ENCODE peak calls at places on chromosomes 13 and 19, in seven cellular contexts. O, H, L, R, Y, S and V are unnamed samples.

GRCh38 chr13:51453959-51454703 is 1.3 kb upstream of the INTS6 start:
- DNase-seq in O (peak; percentile 9), Y (no peak), S (peak; percentile 30), L (peak; percentile 33), H (no peak), R (no peak), V (no peak)

GRCh38 chr19:35717665-35718344 is at the start of gene KMT2B:
- DNase-seq in Y (no peak), R (no peak), H (no peak), O (no peak), L (no peak), S (peak; percentile 97), V (no peak)

GRCh38 chr13:110173247-110173818 is 133.6 kb downstream of the COL4A1 start:
- DNase-seq in H (no peak), O (no peak), Y (no peak), S (peak; percentile 19), R (no peak), L (no peak), V (no peak)

GRCh38 chr13:27659466-27659865 is 37.8 kb downstream of the POLR1D start:
- DNase-seq in R (no peak), Y (no peak), L (no peak), O (no peak), H (no peak), S (no peak), V (no peak)

GRCh38 chr13:28719227-28719562 is 425 bp upstream of the SLC46A3 start:
- DNase-seq in S (no peak), R (no peak), H (no peak), O (no peak), Y (no peak), L (no peak), V (no peak)

GRCh38 chr19:36489920-36490415 is 607 bp upstream of the ZNF566 start:
- DNase-seq in S (peak; percentile 91), R (peak; percentile 17), Y (peak; percentile 92), H (peak; percentile 81), O (peak; percentile 68), L (peak; percentile 96), V (peak; percentile 83)

GRCh38 chr13:41654800-41655199 is 197.4 kb downstream of the RGCC start:
- DNase-seq in H (no peak), S (no peak), Y (no peak), O (no peak), L (no peak), R (no peak), V (no peak)

GRCh38 chr13:68810660-68811059 is 1297.0 kb upstream of the ATXN8OS start:
- DNase-seq in O (no peak), S (peak; percentile 16), Y (no peak), H (no peak), R (no peak), L (no peak), V (no peak)

GRCh38 chr19:56476671-56477428 is at the start of gene ZNF667:
- DNase-seq in R (peak; percentile 16), H (peak; percentile 45), Y (no peak), L (peak; percentile 71), S (peak; percentile 42), O (no peak), V (no peak)

GRCh38 chr19:41597600-41598041 is 21.7 kb downstream of the CEACAM21 start:
- DNase-seq in R (peak; percentile 61), S (peak; percentile 72), H (no peak), L (peak; percentile 42), Y (peak; percentile 55), O (peak; percentile 67), V (peak; percentile 82)

GRCh38 chr19:16957151-16957662 is 68.4 kb downstream of the F2RL3 start:
- DNase-seq in O (no peak), H (no peak), Y (no peak), S (peak; percentile 30), R (no peak), L (no peak), V (no peak)

GRCh38 chr13:111943229-111943795 is 123.6 kb upstream of the SOX1 start:
- DNase-seq in L (no peak), Y (no peak), S (no peak), H (no peak), O (no peak), R (no peak), V (no peak)

GRCh38 chr19:31349160-31349881 is at the start of gene TSHZ3:
- DNase-seq in R (peak; percentile 72), O (peak; percentile 30), Y (no peak), H (peak; percentile 82), L (peak; percentile 87), S (peak; percentile 82), V (peak; percentile 78)

GRCh38 chr13:20495087-20496023 is 30.3 kb downstream of the CRYL1 start:
- DNase-seq in H (no peak), Y (peak; percentile 31), L (peak; percentile 50), S (peak; percentile 81), R (peak; percentile 63), O (peak; percentile 48), V (peak; percentile 78)

GRCh38 chr13:96020155-96020575 is 33.0 kb downstream of the UGGT2 start:
- DNase-seq in O (no peak), H (no peak), R (no peak), L (peak; percentile 64), Y (no peak), S (peak; percentile 79), V (no peak)

GRCh38 chr13:51148952-51149573 is 38.0 kb upstream of the C13orf42 start:
- DNase-seq in R (no peak), Y (no peak), H (no peak), O (no peak), L (peak; percentile 58), S (peak; percentile 50), V (no peak)

GRCh38 chr19:46904114-46905060 is 43.6 kb downstream of the ARHGAP35 start:
- DNase-seq in L (peak; percentile 88), O (no peak), S (no peak), H (no peak), Y (no peak), R (no peak), V (no peak)

GRCh38 chr19:40945645-40946044 is 45.4 kb upstream of the CYP2B6 start:
- DNase-seq in O (no peak), R (no peak), H (no peak), Y (no peak), L (no peak), S (no peak), V (no peak)

GRCh38 chr19:40280608-40281221 is 4.4 kb downstream of the AKT2 start:
- DNase-seq in H (peak; percentile 82), L (no peak), Y (no peak), O (no peak), R (no peak), S (peak; percentile 54), V (no peak)

GRCh38 chr19:13152854-13153626 is 2.8 kb downstream of the IER2 start:
- DNase-seq in R (peak; percentile 95), L (peak; percentile 89), H (peak; percentile 96), Y (no peak), O (peak; percentile 95), S (peak; percentile 93), V (peak; percentile 97)

GRCh38 chr19:36672368-36672767 is 5.7 kb upstream of the ZNF461 start:
- DNase-seq in R (no peak), Y (no peak), O (no peak), S (no peak), H (no peak), L (no peak), V (no peak)

GRCh38 chr13:27971236-27971645 is 2.1 kb upstream of the CDX2 start:
- DNase-seq in R (no peak), H (peak; percentile 80), O (no peak), Y (no peak), S (no peak), L (no peak), V (peak; percentile 46)

GRCh38 chr19:29074579-29074978 is 138.4 kb downstream of the UQCRFS1 start:
- DNase-seq in L (no peak), Y (no peak), S (no peak), H (no peak), R (no peak), O (no peak), V (no peak)

GRCh38 chr19:18461471-18461870 is 23.5 kb upstream of the ISYNA1 start:
- DNase-seq in Y (no peak), S (no peak), R (no peak), L (no peak), O (no peak), H (peak; percentile 58), V (no peak)

GRCh38 chr13:111893071-111893606 is 173.8 kb upstream of the SOX1 start:
- DNase-seq in O (no peak), L (no peak), R (no peak), H (no peak), Y (peak; percentile 37), S (no peak), V (no peak)

GRCh38 chr13:78520425-78520824 is 82.9 kb downstream of the POU4F1 start:
- DNase-seq in R (no peak), L (no peak), Y (no peak), S (no peak), O (no peak), H (no peak), V (no peak)

GRCh38 chr19:38975214-38975860 is at the start of gene FBXO17:
- DNase-seq in R (peak; percentile 29), H (no peak), S (peak; percentile 49), Y (no peak), O (no peak), L (peak; percentile 72), V (peak; percentile 52)
- H3K4me3 ChIP-seq in R (peak within 1 kb of the TSS; percentile 61), H (no peak within 1 kb of the TSS), S (peak within 1 kb of the TSS; percentile 58), Y (peak within 1 kb of the TSS; percentile 88), O (no peak within 1 kb of the TSS), L (peak within 1 kb of the TSS; percentile 73), V (peak within 1 kb of the TSS; percentile 70)

DNA sequence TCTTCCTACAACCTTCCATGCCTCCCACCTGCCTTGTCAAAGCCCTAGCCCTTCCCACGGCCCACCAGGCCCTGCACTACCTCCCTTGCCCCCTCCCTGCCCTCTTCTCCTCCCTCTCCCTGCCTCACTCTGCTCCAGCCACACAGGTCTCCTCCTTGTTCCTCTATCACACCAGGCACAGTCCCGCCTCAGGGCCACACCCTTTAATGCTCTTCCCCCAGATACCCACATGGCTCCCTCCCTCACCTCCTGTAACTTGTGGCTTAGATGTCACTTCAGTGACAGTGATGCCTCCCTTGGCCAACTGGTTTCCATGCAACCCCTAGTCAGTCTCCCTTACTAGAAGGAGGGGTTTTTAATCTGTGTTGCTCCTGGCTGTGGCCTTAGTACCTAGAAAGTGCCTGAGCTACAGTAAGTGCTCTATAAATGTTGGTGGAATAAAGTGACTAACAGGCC is 1.3 kb downstream of the SIRT6 start:
- DNase-seq in Y (no peak), O (no peak), S (no peak), L (no peak), R (no peak), H (no peak), V (no peak)
- H3K4me3 ChIP-seq in Y (no peak overlapping the region), O (no peak overlapping the region), S (no peak overlapping the region), L (peak overlapping the region; percentile 5), R (no peak overlapping the region), H (no peak overlapping the region), V (no peak overlapping the region)

GRCh38 chr19:2216361-2217225 is 19.5 kb downstream of the PLEKHJ1 start:
- DNase-seq in R (no peak), L (no peak), O (no peak), H (no peak), Y (no peak), S (no peak), V (no peak)
- H3K4me3 ChIP-seq in R (no peak overlapping the region), L (no peak overlapping the region), O (no peak overlapping the region), H (no peak overlapping the region), Y (no peak overlapping the region), S (no peak overlapping the region), V (no peak overlapping the region)

DNA sequence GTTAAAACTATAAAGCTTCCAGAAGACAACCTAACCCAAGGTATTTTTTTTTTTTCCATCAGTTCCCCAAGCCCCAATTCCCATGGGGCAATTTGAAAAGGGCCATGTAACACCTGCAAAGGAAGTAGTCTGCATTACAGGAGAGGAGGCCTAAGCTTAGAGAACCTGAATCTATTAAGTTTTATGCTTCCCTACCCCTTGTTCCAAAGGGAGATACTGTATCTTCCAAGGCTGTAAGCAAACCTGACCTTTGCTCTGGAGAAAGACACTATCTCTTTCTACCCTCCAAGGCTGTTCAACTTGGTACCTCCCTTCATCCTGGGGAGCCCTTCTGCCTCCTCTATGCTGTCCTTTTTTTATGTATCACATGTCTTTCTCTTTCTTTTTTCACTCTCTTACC is 15.0 kb downstream of the KATNAL1 start:
- DNase-seq in R (no peak), Y (no peak), S (no peak), H (no peak), L (no peak), O (no peak), V (no peak)
- H3K4me3 ChIP-seq in R (no peak overlapping the region), Y (no peak overlapping the region), S (no peak overlapping the region), H (no peak overlapping the region), L (no peak overlapping the region), O (no peak overlapping the region), V (no peak overlapping the region)